ENCODE peak calls at places on chromosomes 3 and 15, in seven cellular contexts. B is heart right ventricle, I is astrocyte, T is sigmoid colon, E is HepG2, P is uterus, F is tibial nerve. C is an unnamed sample.

GRCh38 chr15:68376447-68377060 is 55.4 kb downstream of the ITGA11 start:
- DNase-seq in B (no peak), I (no peak), T (peak; percentile 24), E (no peak), P (peak; percentile 11), F (no peak), C (no peak)

GRCh38 chr3:100087203-100087602 is 27.1 kb downstream of the FILIP1L start:
- DNase-seq in B (no peak), I (peak; percentile 88), T (no peak), E (no peak), P (no peak), F (no peak), C (peak; percentile 32)

GRCh38 chr3:159987291-159987711 is 1.3 kb upstream of the IL12A start:
- DNase-seq in B (no peak), I (peak; percentile 52), T (no peak), E (no peak), P (no peak), F (no peak), C (no peak)

GRCh38 chr3:107520535-107520934 is 2.2 kb upstream of the BBX start:
- DNase-seq in B (no peak), I (no peak), T (no peak), E (no peak), P (no peak), F (no peak), C (no peak)

GRCh38 chr15:61016087-61016486 is 213.0 kb downstream of the RORA start:
- DNase-seq in B (no peak), I (no peak), T (no peak), E (no peak), P (no peak), F (no peak), C (no peak)

GRCh38 chr3:44892689-44893088 is 18.3 kb downstream of the TGM4 start:
- DNase-seq in B (no peak), I (peak; percentile 37), T (no peak), E (no peak), P (no peak), F (no peak), C (no peak)

GRCh38 chr15:74461847-74462511 is 1.0 kb upstream of the UBL7 start:
- DNase-seq in B (no peak), I (no peak), T (no peak), E (no peak), P (no peak), F (no peak), C (no peak)

GRCh38 chr15:77840962-77841361 is 208.2 kb upstream of the LINGO1 start:
- DNase-seq in B (no peak), I (peak; percentile 95), T (no peak), E (no peak), P (no peak), F (no peak), C (peak; percentile 82)

GRCh38 chr3:193595939-193596487 is 3.0 kb downstream of the OPA1 start:
- DNase-seq in B (no peak), I (no peak), T (no peak), E (no peak), P (no peak), F (no peak), C (no peak)

GRCh38 chr3:193590088-193590856 is 2.7 kb upstream of the OPA1 start:
- DNase-seq in B (no peak), I (peak; percentile 85), T (no peak), E (no peak), P (no peak), F (no peak), C (peak; percentile 86)

GRCh38 chr3:193594946-193595689 is 2.1 kb downstream of the OPA1 start:
- DNase-seq in B (no peak), I (peak; percentile 42), T (no peak), E (no peak), P (no peak), F (no peak), C (no peak)

GRCh38 chr3:193593666-193594025 is 638 bp downstream of the OPA1 start:
- DNase-seq in B (no peak), I (peak; percentile 34), T (no peak), E (peak; percentile 7), P (no peak), F (no peak), C (peak; percentile 31)

DNA sequence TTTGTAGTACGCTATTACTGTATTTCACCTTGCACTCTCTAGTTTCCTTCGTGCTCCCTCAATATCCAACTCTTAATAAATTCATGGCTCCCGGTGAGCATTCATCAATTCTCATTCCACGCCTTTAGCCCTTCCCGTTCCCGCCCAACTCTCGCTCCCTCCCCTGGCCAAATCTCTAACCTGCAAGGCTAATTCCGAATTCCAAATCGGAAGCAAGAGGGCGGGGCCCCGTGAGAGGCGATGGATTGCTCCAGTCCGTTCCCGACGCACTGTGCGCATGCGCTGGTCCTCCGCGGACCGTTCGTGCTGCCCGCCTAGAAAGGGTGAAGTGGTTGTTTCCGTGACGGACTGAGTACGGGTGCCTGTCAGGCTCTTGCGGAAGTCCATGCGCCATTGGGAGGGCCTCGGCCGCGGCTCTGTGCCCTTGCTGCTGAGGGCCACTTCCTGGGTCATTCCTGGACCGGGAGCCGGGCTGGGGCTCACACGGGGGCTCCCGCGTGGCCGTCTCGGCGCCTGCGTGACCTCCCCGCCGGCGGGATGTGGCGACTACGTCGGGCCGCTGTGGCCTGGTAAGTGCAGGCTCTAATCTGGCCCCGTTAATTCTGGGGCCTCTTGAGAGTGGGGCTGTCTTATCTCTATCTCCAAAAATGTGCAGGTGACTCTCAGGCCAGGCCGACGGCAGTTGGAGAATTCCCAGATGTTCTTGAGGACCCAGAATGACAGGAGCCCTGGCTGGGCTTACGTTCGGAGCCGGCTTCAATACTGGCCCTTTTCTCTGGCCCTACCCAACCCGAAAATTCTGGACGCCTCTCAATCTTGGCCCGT is at the start of gene OPA1:
- DNase-seq in B (peak; percentile 98), I (peak; percentile 98), T (peak; percentile 99), E (peak; percentile 98), P (peak; percentile 98), F (peak; percentile 85), C (peak; percentile 94)
- TF ChIP-seq CTCF in B (peak; percentile 59), I (no peak), T (peak; percentile 5), E (peak; percentile 56), P (peak; percentile 48), F (no peak), C (peak; percentile 64)

GRCh38 chr15:99324700-99325099 is 73.4 kb downstream of the LRRC28 start:
- DNase-seq in B (no peak), I (no peak), T (no peak), E (no peak), P (no peak), F (no peak), C (no peak)
- H3K27ac ChIP-seq in B (no peak overlapping the region), I (peak overlapping the region; percentile 90), T (no peak overlapping the region), E (peak overlapping the region; percentile 0), P (no peak overlapping the region), F (no peak overlapping the region), C (peak overlapping the region; percentile 87)

DNA sequence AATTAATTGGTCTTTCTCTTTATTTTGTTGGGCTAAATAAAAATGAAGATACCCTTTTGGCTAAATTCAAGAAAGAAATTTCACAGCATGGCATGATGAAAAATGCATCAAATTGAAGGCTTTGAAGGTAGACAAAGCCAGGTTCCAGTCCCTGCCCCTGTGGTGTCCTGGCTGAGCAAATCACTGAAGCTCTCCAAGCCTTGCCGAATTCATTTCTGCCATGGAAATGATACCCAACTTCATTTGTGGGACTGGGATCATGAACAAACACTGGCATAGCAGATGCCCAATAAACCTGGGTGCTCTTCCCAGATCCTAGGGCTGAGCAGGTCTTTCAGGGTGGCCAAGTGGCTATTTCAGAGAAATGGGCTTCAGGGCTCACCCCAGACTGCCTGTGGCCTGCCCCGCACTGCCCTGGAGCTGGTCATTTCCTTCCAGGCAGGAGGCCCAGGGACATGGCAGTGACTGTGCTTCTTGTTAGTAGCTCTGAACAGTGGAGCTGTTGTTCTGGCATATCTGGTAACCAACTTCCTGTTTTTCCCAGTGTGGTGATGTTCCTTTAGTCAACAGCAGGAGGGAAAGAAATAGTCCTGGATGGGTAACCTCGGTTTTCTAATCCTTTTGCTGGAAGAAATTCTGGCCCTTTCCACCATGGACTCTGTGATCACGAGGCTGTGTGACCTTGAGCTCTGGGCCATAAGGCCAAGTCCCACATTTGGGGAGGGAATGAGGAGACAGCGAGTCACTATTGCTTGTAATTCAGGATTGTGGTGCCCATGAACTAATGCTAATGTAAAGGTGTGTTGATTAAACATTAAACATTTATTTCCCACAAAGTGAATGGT is 47.6 kb downstream of the CTDSPL start:
- DNase-seq in B (no peak), I (no peak), T (no peak), E (peak; percentile 91), P (no peak), F (no peak), C (no peak)
- H3K4me1 ChIP-seq in B (peaks cover 44% of the 10 kb centered on the region), I (peaks cover 22% of the 10 kb centered on the region), T (peaks cover 47% of the 10 kb centered on the region), E (peaks cover 95% of the 10 kb centered on the region), P (peaks cover 13% of the 10 kb centered on the region), F (peaks cover 5% of the 10 kb centered on the region), C (peaks cover 4% of the 10 kb centered on the region)

GRCh38 chr15:59994855-59995557 is 9.1 kb upstream of the FOXB1 start:
- DNase-seq in B (no peak), I (no peak), T (no peak), E (no peak), P (no peak), F (no peak), C (no peak)

GRCh38 chr15:59991919-59992318 is 12.2 kb upstream of the FOXB1 start:
- DNase-seq in B (no peak), I (no peak), T (no peak), E (no peak), P (no peak), F (no peak), C (no peak)

GRCh38 chr15:59995568-59996349 is 8.4 kb upstream of the FOXB1 start:
- DNase-seq in B (no peak), I (no peak), T (no peak), E (no peak), P (no peak), F (no peak), C (no peak)

GRCh38 chr15:59993041-59993750 is 10.9 kb upstream of the FOXB1 start:
- DNase-seq in B (no peak), I (no peak), T (no peak), E (no peak), P (no peak), F (no peak), C (no peak)

GRCh38 chr15:59993950-59994401 is 10.1 kb upstream of the FOXB1 start:
- DNase-seq in B (no peak), I (no peak), T (no peak), E (no peak), P (no peak), F (no peak), C (no peak)
- TF ChIP-seq CTCF in B (no peak), I (no peak), T (no peak), E (no peak), P (no peak), F (no peak), C (peak; percentile 25)

GRCh38 chr3:49665822-49666519 is 8.2 kb upstream of the APEH start:
- DNase-seq in B (no peak), I (no peak), T (no peak), E (peak; percentile 54), P (no peak), F (no peak), C (no peak)
- H3K27ac ChIP-seq in B (no peak overlapping the region), I (no peak overlapping the region), T (no peak overlapping the region), E (peak overlapping the region; percentile 74), P (no peak overlapping the region), F (no peak overlapping the region), C (no peak overlapping the region)

GRCh38 chr3:166340604-166341003 is 503.4 kb upstream of the BCHE start:
- DNase-seq in B (no peak), I (no peak), T (no peak), E (no peak), P (no peak), F (no peak), C (no peak)
- H3K4me1 ChIP-seq in B (no peaks in the 10 kb centered on the region), I (no peaks in the 10 kb centered on the region), T (no peaks in the 10 kb centered on the region), E (no peaks in the 10 kb centered on the region), P (no peaks in the 10 kb centered on the region), F (no peaks in the 10 kb centered on the region), C (no peaks in the 10 kb centered on the region)

C was measured in foreskin keratinocyte.